ENCODE peak calls at places on chromosomes 16 and 17, in five cellular contexts. One of them, this sample, is unnamed.

GRCh38 chr16:57855188-57855587 is 52.9 kb upstream of the KIFC3 start:
- DNase-seq in mucosa of gallbladder: no peak
- DNase-seq in HTR-8/SVneo: no peak
- DNase-seq in tibial nerve: no peak
- DNase-seq in CD8-positive, alpha-beta T cell: no peak
- DNase-seq in this sample: no peak

GRCh38 chr17:62696726-62697490 is 69.4 kb downstream of the MRC2 start:
- DNase-seq in HTR-8/SVneo: no peak
- DNase-seq in CD8-positive, alpha-beta T cell: no peak
- DNase-seq in tibial nerve: no peak
- DNase-seq in mucosa of gallbladder: no peak
- DNase-seq in this sample: no peak

GRCh38 chr17:49382556-49382955 is 20.5 kb upstream of the ZNF652 start:
- DNase-seq in tibial nerve: no peak
- DNase-seq in HTR-8/SVneo: no peak
- DNase-seq in mucosa of gallbladder: no peak
- DNase-seq in CD8-positive, alpha-beta T cell: no peak
- DNase-seq in this sample: peak

GRCh38 chr16:47939690-47940089 is 216.1 kb downstream of the ABCC12 start:
- DNase-seq in mucosa of gallbladder: no peak
- DNase-seq in HTR-8/SVneo: no peak
- DNase-seq in CD8-positive, alpha-beta T cell: no peak
- DNase-seq in tibial nerve: no peak
- DNase-seq in this sample: no peak

GRCh38 chr17:73427198-73427597 is 115.4 kb upstream of the CDC42EP4 start:
- DNase-seq in CD8-positive, alpha-beta T cell: no peak
- DNase-seq in mucosa of gallbladder: no peak
- DNase-seq in tibial nerve: no peak
- DNase-seq in HTR-8/SVneo: no peak
- DNase-seq in this sample: no peak

GRCh38 chr17:82846061-82846691 is 6.4 kb upstream of the ZNF750 start:
- DNase-seq in HTR-8/SVneo: no peak
- DNase-seq in mucosa of gallbladder: no peak
- DNase-seq in tibial nerve: no peak
- DNase-seq in CD8-positive, alpha-beta T cell: no peak
- DNase-seq in this sample: no peak

GRCh38 chr17:3602499-3602898 is 6.7 kb downstream of the TRPV1 start:
- DNase-seq in tibial nerve: no peak
- DNase-seq in HTR-8/SVneo: peak
- DNase-seq in mucosa of gallbladder: no peak
- DNase-seq in CD8-positive, alpha-beta T cell: no peak
- DNase-seq in this sample: no peak

GRCh38 chr17:27569257-27569722 is 61.7 kb upstream of the LGALS9 start:
- DNase-seq in HTR-8/SVneo: no peak
- DNase-seq in CD8-positive, alpha-beta T cell: peak
- DNase-seq in mucosa of gallbladder: no peak
- DNase-seq in tibial nerve: no peak
- DNase-seq in this sample: no peak

GRCh38 chr16:69286941-69287713 is 24.0 kb upstream of the VPS4A start:
- DNase-seq in CD8-positive, alpha-beta T cell: peak
- DNase-seq in HTR-8/SVneo: peak
- DNase-seq in mucosa of gallbladder: peak
- DNase-seq in tibial nerve: peak
- DNase-seq in this sample: peak

GRCh38 chr16:56667581-56668571 is at the start of gene MT1G:
- DNase-seq in CD8-positive, alpha-beta T cell: no peak
- DNase-seq in mucosa of gallbladder: peak
- DNase-seq in tibial nerve: no peak
- DNase-seq in HTR-8/SVneo: no peak
- DNase-seq in this sample: peak

GRCh38 chr16:68992521-68992920 is 112.9 kb upstream of the HAS3 start:
- DNase-seq in CD8-positive, alpha-beta T cell: no peak
- DNase-seq in tibial nerve: no peak
- DNase-seq in HTR-8/SVneo: peak
- DNase-seq in mucosa of gallbladder: no peak
- DNase-seq in this sample: no peak

GRCh38 chr17:73910216-73910615 is 266.0 kb upstream of the SDK2 start:
- DNase-seq in mucosa of gallbladder: no peak
- DNase-seq in tibial nerve: no peak
- DNase-seq in HTR-8/SVneo: no peak
- DNase-seq in CD8-positive, alpha-beta T cell: no peak
- DNase-seq in this sample: no peak

GRCh38 chr17:49267912-49268311 is 37.3 kb upstream of the PHOSPHO1 start:
- DNase-seq in tibial nerve: no peak
- DNase-seq in CD8-positive, alpha-beta T cell: no peak
- DNase-seq in HTR-8/SVneo: no peak
- DNase-seq in mucosa of gallbladder: no peak
- DNase-seq in this sample: no peak

GRCh38 chr17:3685174-3685812 is 10.7 kb downstream of the P2RX5 start:
- DNase-seq in mucosa of gallbladder: no peak
- DNase-seq in tibial nerve: no peak
- DNase-seq in HTR-8/SVneo: no peak
- DNase-seq in CD8-positive, alpha-beta T cell: no peak
- DNase-seq in this sample: no peak

This sample was measured in left lobe of liver.